ENCODE peak calls at places on chromosome 7, in eight cellular contexts. X is body of pancreas, C is uterus, R is HCT116, I is tibial nerve, W is esophagus squamous epithelium, F is Peyer's patch, Q is adrenal gland. H is an unnamed sample.

GRCh38 chr7:22630069-22630468 is 96.9 kb upstream of the IL6 start:
- DNase-seq in I (no peak), X (no peak), Q (no peak), F (no peak), W (no peak), C (no peak), R (no peak), H (no peak)

GRCh38 chr7:95491201-95491600 is 5.5 kb downstream of the ASB4 start:
- DNase-seq in C (no peak), W (no peak), X (no peak), I (no peak), Q (no peak), R (no peak), F (no peak), H (no peak)

GRCh38 chr7:93799750-93800357 is 90.7 kb downstream of the TFPI2 start:
- DNase-seq in R (no peak), X (no peak), W (no peak), F (no peak), I (no peak), C (no peak), Q (no peak), H (no peak)

GRCh38 chr7:93949468-93949867 is 27.9 kb downstream of the GNG11 start:
- DNase-seq in Q (peak; percentile 40), R (no peak), W (no peak), X (no peak), I (no peak), C (no peak), F (no peak), H (peak; percentile 5)

GRCh38 chr7:106071356-106071998 is 40.6 kb downstream of the SYPL1 start:
- DNase-seq in Q (no peak), I (no peak), R (no peak), W (no peak), F (peak; percentile 74), X (no peak), C (no peak), H (no peak)

GRCh38 chr7:81501220-81501619 is 268.6 kb downstream of the HGF start:
- DNase-seq in X (no peak), I (no peak), W (no peak), R (peak; percentile 13), F (no peak), C (no peak), Q (no peak), H (no peak)

GRCh38 chr7:134462337-134462925 is 3.5 kb upstream of the AKR1B1 start:
- DNase-seq in Q (no peak), I (no peak), F (no peak), X (no peak), R (no peak), C (no peak), W (no peak), H (peak; percentile 67)

GRCh38 chr7:111730476-111731300 is 168.4 kb upstream of the IMMP2L start:
- DNase-seq in Q (no peak), W (no peak), R (peak; percentile 39), C (no peak), F (no peak), I (no peak), X (no peak), H (peak; percentile 34)

GRCh38 chr7:140688341-140688740 is 8.2 kb upstream of the NDUFB2 start:
- DNase-seq in X (no peak), W (no peak), I (no peak), C (no peak), R (no peak), F (no peak), Q (no peak), H (no peak)

GRCh38 chr7:13641699-13642098 is 347.8 kb downstream of the ETV1 start:
- DNase-seq in F (no peak), Q (no peak), I (no peak), R (no peak), X (no peak), C (no peak), W (no peak), H (peak; percentile 5)

GRCh38 chr7:1298938-1299885 is 66.5 kb downstream of the UNCX start:
- DNase-seq in C (no peak), R (no peak), Q (no peak), F (no peak), X (no peak), I (no peak), W (no peak), H (no peak)

GRCh38 chr7:2231992-2232765 is 566 bp downstream of the MAD1L1 start:
- DNase-seq in Q (no peak), X (peak; percentile 16), R (no peak), C (no peak), I (no peak), W (no peak), F (no peak), H (peak; percentile 71)

GRCh38 chr7:1542329-1542728 is 11.8 kb downstream of the MAFK start:
- DNase-seq in C (no peak), X (no peak), W (no peak), Q (no peak), I (no peak), F (no peak), R (no peak), H (no peak)

GRCh38 chr7:22647451-22648257 is 79.3 kb upstream of the IL6 start:
- DNase-seq in R (no peak), C (no peak), I (no peak), Q (no peak), F (no peak), W (no peak), X (no peak), H (no peak)

GRCh38 chr7:74312418-74313021 is 23.3 kb downstream of the CLIP2 start:
- DNase-seq in Q (no peak), F (no peak), W (no peak), C (no peak), I (no peak), R (peak; percentile 60), X (no peak), H (peak; percentile 63)

GRCh38 chr7:2807846-2808772 is 36.0 kb downstream of the GNA12 start:
- DNase-seq in F (no peak), I (no peak), R (no peak), X (no peak), C (no peak), W (no peak), Q (peak; percentile 22), H (no peak)

GRCh38 chr7:155764432-155764798 is 47.8 kb downstream of the SHH start:
- DNase-seq in C (no peak), W (no peak), F (peak; percentile 33), R (no peak), Q (no peak), I (no peak), X (no peak), H (no peak)

GRCh38 chr7:155765458-155765857 is 46.8 kb downstream of the SHH start:
- DNase-seq in C (no peak), X (no peak), F (no peak), Q (no peak), I (no peak), R (no peak), W (no peak), H (no peak)

GRCh38 chr7:155762639-155763038 is 49.6 kb downstream of the SHH start:
- DNase-seq in F (no peak), R (no peak), Q (no peak), C (peak; percentile 44), W (no peak), I (no peak), X (no peak), H (no peak)

GRCh38 chr7:155763122-155763521 is 49.1 kb downstream of the SHH start:
- DNase-seq in W (no peak), X (no peak), R (no peak), C (no peak), Q (no peak), I (no peak), F (no peak), H (no peak)

DNA sequence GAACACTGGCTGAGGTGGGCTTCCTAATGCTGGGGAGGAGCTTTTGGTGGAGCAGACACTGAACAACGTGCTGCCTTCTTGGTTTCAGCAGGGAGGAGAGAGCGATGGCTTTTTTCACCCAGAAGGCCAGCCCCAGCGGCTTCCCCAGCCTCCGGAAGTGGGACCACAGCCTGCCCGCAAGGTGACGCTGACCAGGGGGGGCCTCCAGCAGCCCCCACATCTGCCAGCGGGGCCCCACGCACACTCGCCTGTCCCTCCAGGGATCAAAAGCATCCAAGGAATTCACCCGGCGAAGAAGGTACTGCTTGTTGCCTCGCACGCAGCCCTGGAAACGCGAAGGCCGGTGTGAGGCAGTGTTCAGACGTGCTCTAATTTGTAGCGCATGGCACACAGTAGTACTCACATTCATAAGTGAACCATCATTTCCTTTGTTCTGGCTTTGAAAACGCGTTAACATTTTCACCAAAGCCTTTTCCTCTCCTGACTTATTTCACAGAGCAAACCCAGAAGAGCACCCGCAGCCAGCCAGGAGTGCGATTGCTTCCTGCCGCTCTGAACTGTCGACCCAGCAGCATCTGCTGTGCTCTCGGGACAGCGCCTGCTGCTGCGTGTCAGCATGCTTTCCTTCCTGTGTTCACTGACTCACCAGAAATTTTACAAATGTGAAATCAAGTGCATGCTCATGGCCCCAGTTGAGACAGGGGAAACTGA is 48.4 kb downstream of the SHH start:
- DNase-seq in W (no peak), F (peak; percentile 41), I (no peak), X (no peak), R (no peak), Q (peak; percentile 40), C (no peak), H (no peak)
- TF ChIP-seq POLR2A in W (no peak), F (no peak), I (no peak), X (no peak), R (no peak), Q (no peak), C (no peak), H (no peak)

DNA sequence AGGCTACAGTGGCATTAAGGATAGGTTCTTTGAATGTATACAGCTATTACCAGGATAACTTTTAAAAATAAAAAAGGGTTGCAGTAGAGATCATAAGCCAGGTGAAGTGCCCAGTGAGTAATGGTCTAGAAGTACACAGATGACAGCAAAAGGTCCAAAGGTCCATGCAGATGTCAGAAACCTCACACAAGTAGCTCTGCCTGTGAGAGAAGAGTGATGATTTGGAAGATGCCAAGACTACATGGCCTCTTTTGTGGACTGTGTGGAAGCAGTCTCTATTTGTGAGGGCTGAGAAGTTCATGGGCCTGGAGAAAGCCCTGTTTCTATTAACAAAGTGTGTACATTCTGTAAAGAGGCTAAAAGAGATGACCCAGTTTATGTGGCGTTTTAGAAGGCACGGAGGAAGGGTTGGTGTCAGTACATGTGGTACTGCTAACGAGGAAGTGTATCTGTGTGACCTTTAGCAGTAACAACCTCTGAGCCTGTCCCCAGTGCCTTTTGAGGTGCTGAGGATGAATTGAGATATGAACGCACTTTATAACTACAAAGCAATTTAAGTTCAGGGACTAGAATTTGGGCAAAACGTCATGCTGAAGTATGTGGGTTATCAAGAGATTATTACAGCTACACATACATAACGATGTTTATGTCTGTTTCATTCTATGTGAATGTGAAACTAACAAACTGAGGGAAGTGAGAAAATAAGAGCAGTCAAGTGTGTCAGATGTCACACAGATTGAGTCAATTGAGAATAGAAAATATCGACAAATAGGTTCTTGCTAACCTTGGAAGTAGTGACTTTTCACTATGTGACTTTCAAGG is 7.6 kb downstream of the CYCS start:
- DNase-seq in R (no peak), C (no peak), I (no peak), Q (no peak), X (no peak), W (no peak), F (peak; percentile 35), H (no peak)
- TF ChIP-seq POLR2A in R (no peak), C (no peak), I (no peak), Q (no peak), X (no peak), W (no peak), F (no peak), H (no peak)

GRCh38 chr7:99551767-99552463 is at the start of gene FAM200A:
- DNase-seq in W (no peak), C (peak; percentile 89), R (peak; percentile 92), F (peak; percentile 82), I (peak; percentile 72), X (peak; percentile 84), Q (peak; percentile 78), H (peak; percentile 89)
- TF ChIP-seq POLR2A in W (no peak), C (no peak), R (peak; percentile 88), F (peak; percentile 60), I (peak; percentile 85), X (peak; percentile 85), Q (peak; percentile 79), H (peak; percentile 73)

GRCh38 chr7:16235743-16236142 is 185.6 kb downstream of the CRPPA start:
- DNase-seq in F (no peak), X (no peak), R (no peak), W (no peak), I (no peak), C (no peak), Q (no peak), H (no peak)
- TF ChIP-seq POLR2A in F (no peak), X (no peak), R (no peak), W (no peak), I (no peak), C (no peak), Q (no peak), H (no peak)